ENCODE peak calls at places on chromosomes 4 and X, in ten cellular contexts. A is LoVo; B is AG04449; W is EL; X is stimulated activated naive CD8-positive, alpha-beta T cell treated with anti-CD3 and anti-CD28 coated beads, Interleukin-15, amount 100 ng/mL, for 72 hours; Z is GM04504; J is GM12865; F is stimulated activated CD4-positive, alpha-beta T cell treated with anti-CD3 and anti-CD28 coated beads, Interleukin-12 subunit alpha, Interleukin-12 subunit beta, amount 100 ng/mL, for 48 hours; Y is SW480; T is SW 1271. D is an unnamed sample.

GRCh38 chrX:13646154-13646549 is 6.8 kb upstream of the TCEANC start:
- DNase-seq in Y (peak; percentile 64), B (no peak), F (peak; percentile 20), J (peak; percentile 51), W (peak; percentile 47), Z (peak; percentile 53), A (peak; percentile 42), X (peak; percentile 42), T (no peak), D (peak; percentile 24)

GRCh38 chr4:127852661-127853060 is 28.0 kb upstream of the PLK4 start:
- DNase-seq in Y (no peak), F (no peak), B (no peak), W (no peak), T (no peak), Z (no peak), X (no peak), J (no peak), A (no peak), D (no peak)

GRCh38 chr4:169665039-169665732 is 44.8 kb downstream of the CLCN3 start:
- DNase-seq in X (no peak), A (no peak), F (no peak), Z (no peak), W (no peak), J (no peak), B (no peak), Y (no peak), T (no peak), D (no peak)

GRCh38 chr4:133865606-133866327 is 335.8 kb downstream of the PABPC4L start:
- DNase-seq in Y (no peak), Z (peak; percentile 90), F (no peak), W (peak; percentile 92), A (peak; percentile 53), X (no peak), J (no peak), T (peak; percentile 93), B (peak; percentile 56), D (peak; percentile 28)

GRCh38 chrX:23959781-23960180 is 52.0 kb downstream of the CXorf58 start:
- DNase-seq in B (no peak), T (no peak), W (no peak), A (no peak), Y (no peak), F (no peak), Z (no peak), J (no peak), X (peak; percentile 22), D (no peak)

GRCh38 chr4:37605843-37606565 is 80.2 kb downstream of the RELL1 start:
- DNase-seq in Y (no peak), J (no peak), X (no peak), W (no peak), F (no peak), T (no peak), B (no peak), Z (no peak), A (no peak), D (no peak)

GRCh38 chrX:153775631-153776595 is 4.9 kb upstream of the SRPK3 start:
- DNase-seq in Z (no peak), B (no peak), A (no peak), X (no peak), F (no peak), W (no peak), J (no peak), T (no peak), Y (peak; percentile 22), D (no peak)

GRCh38 chr4:110184124-110184790 is 14.2 kb downstream of the ELOVL6 start:
- DNase-seq in T (no peak), B (no peak), W (peak; percentile 29), Z (no peak), X (no peak), Y (no peak), J (peak; percentile 24), A (no peak), F (no peak), D (no peak)

GRCh38 chrX:78029663-78030062 is 60.2 kb upstream of the PGAM4 start:
- DNase-seq in A (peak; percentile 19), X (no peak), B (no peak), W (peak; percentile 39), Z (peak; percentile 7), Y (peak; percentile 30), T (peak; percentile 1), J (peak; percentile 48), F (no peak), D (no peak)

GRCh38 chr4:65773636-65774035 is 103.3 kb upstream of the EPHA5 start:
- DNase-seq in B (no peak), Z (no peak), F (no peak), X (no peak), J (no peak), T (no peak), Y (no peak), W (no peak), A (no peak), D (no peak)

GRCh38 chr4:6319530-6320150 is 50.0 kb downstream of the WFS1 start:
- DNase-seq in Z (no peak), B (no peak), A (no peak), F (no peak), T (no peak), X (no peak), W (peak; percentile 32), Y (no peak), J (no peak), D (no peak)

GRCh38 chr4:32215277-32215676 is 1495.1 kb downstream of the PCDH7 start:
- DNase-seq in Z (no peak), T (no peak), F (no peak), X (no peak), J (no peak), Y (no peak), A (no peak), B (no peak), W (no peak), D (no peak)

GRCh38 chr4:52660643-52661042 is 1.5 kb upstream of the USP46 start:
- DNase-seq in Z (no peak), B (no peak), J (no peak), T (no peak), X (no peak), F (no peak), Y (no peak), W (no peak), A (no peak), D (no peak)

GRCh38 chr4:42519803-42520417 is 122.6 kb downstream of the SHISA3 start:
- DNase-seq in F (peak; percentile 20), J (peak; percentile 72), A (peak; percentile 57), Z (peak; percentile 11), B (no peak), X (peak; percentile 13), T (peak; percentile 48), Y (peak; percentile 22), W (peak; percentile 37), D (peak; percentile 9)

GRCh38 chr4:121656269-121656641 is 40.5 kb downstream of the ANXA5 start:
- DNase-seq in W (peak; percentile 60), B (no peak), Z (peak; percentile 32), J (peak; percentile 79), A (peak; percentile 10), Y (peak; percentile 56), X (peak; percentile 26), F (peak; percentile 5), T (peak; percentile 7), D (peak; percentile 70)

GRCh38 chr4:4719446-4719845 is 140.0 kb upstream of the MSX1 start:
- DNase-seq in Y (no peak), X (no peak), J (no peak), T (no peak), W (no peak), Z (no peak), B (no peak), A (no peak), F (no peak), D (no peak)

GRCh38 chr4:153346563-153346962 is 2.1 kb downstream of the MND1 start:
- DNase-seq in T (no peak), B (no peak), W (no peak), A (no peak), F (no peak), Z (no peak), J (no peak), Y (no peak), X (no peak), D (no peak)

GRCh38 chr4:96035727-96036126 is 195.8 kb downstream of the PDHA2 start:
- DNase-seq in A (no peak), J (peak; percentile 13), B (no peak), Y (no peak), T (peak; percentile 9), W (no peak), X (no peak), F (no peak), Z (no peak), D (peak; percentile 40)

D was measured in COLO829.